ENCODE peak calls at places on chromosomes 2 and 18, in five cellular contexts. F is stimulated activated CD4-positive, alpha-beta T cell treated with anti-CD3 and anti-CD28 coated beads, Interleukin-12 subunit alpha, Interleukin-12 subunit beta, amount 100 ng/mL, for 48 hours; E is ecto neural progenitor cell; A is kidney tubule cell; Y is breast epithelium. S is an unnamed sample.

GRCh38 chr2:169363027-169363569 is 764 bp upstream of the LRP2 start:
- DNase-seq in F (no peak), E (no peak), A (no peak), Y (no peak), S (no peak)

GRCh38 chr2:218859994-218860831 is 608 bp downstream of the WNT6 start:
- DNase-seq in F (no peak), E (peak), A (no peak), Y (no peak), S (no peak)

GRCh38 chr2:96083064-96083889 is 33.1 kb downstream of the ADRA2B start:
- DNase-seq in F (no peak), E (no peak), A (no peak), Y (no peak), S (no peak)

GRCh38 chr2:187567126-187567525 is 12.9 kb upstream of the TFPI start:
- DNase-seq in F (no peak), E (no peak), A (no peak), Y (no peak), S (no peak)

GRCh38 chr18:3985664-3986063 is 469.4 kb downstream of the DLGAP1 start:
- DNase-seq in F (no peak), E (no peak), A (peak), Y (no peak), S (no peak)

GRCh38 chr18:45384137-45384998 is 230.9 kb upstream of the SLC14A2 start:
- DNase-seq in F (peak), E (peak), A (peak), Y (no peak), S (peak)

GRCh38 chr18:59799383-59800015 is 100.3 kb upstream of the PMAIP1 start:
- DNase-seq in F (no peak), E (no peak), A (no peak), Y (no peak), S (no peak)

GRCh38 chr18:57922885-57923284 is 119.8 kb upstream of the ATP8B1 start:
- DNase-seq in F (no peak), E (no peak), A (no peak), Y (no peak), S (no peak)

GRCh38 chr18:55323051-55323994 is 264.7 kb downstream of the TCF4 start:
- DNase-seq in F (no peak), E (no peak), A (no peak), Y (no peak), S (no peak)

GRCh38 chr2:150286730-150287362 is 200.6 kb downstream of the RND3 start:
- DNase-seq in F (no peak), E (no peak), A (no peak), Y (no peak), S (no peak)

GRCh38 chr2:147867050-147867449 is 22.2 kb downstream of the ACVR2A start:
- DNase-seq in F (no peak), E (no peak), A (no peak), Y (no peak), S (no peak)

GRCh38 chr2:215693999-215694356 is 258.1 kb upstream of the FN1 start:
- DNase-seq in F (no peak), E (no peak), A (no peak), Y (no peak), S (no peak)

GRCh38 chr2:187873132-187873531 is 318.9 kb upstream of the TFPI start:
- DNase-seq in F (no peak), E (no peak), A (no peak), Y (no peak), S (no peak)

GRCh38 chr2:23565814-23566213 is 180.8 kb downstream of the KLHL29 start:
- DNase-seq in F (no peak), E (no peak), A (no peak), Y (no peak), S (no peak)

GRCh38 chr2:101160454-101160853 is 9.3 kb upstream of the TBC1D8 start:
- DNase-seq in F (no peak), E (no peak), A (peak), Y (no peak), S (peak)

GRCh38 chr18:59267511-59268126 is 5.6 kb downstream of the RAX start:
- DNase-seq in F (no peak), E (peak), A (no peak), Y (no peak), S (no peak)

GRCh38 chr2:118580651-118581050 is 266.8 kb downstream of the EN1 start:
- DNase-seq in F (no peak), E (no peak), A (peak), Y (no peak), S (no peak)

GRCh38 chr2:233700028-233700635 is 7.4 kb downstream of the UGT1A6 start:
- DNase-seq in F (no peak), E (no peak), A (peak), Y (no peak), S (peak)

GRCh38 chr2:85706063-85706462 is 11.9 kb downstream of the GNLY start:
- DNase-seq in F (no peak), E (no peak), A (no peak), Y (no peak), S (no peak)

GRCh38 chr2:28673338-28673737 is 78.3 kb upstream of the PPP1CB start:
- DNase-seq in F (no peak), E (no peak), A (no peak), Y (no peak), S (no peak)

GRCh38 chr18:30491815-30492551 is 550.6 kb downstream of the DSC3 start:
- DNase-seq in F (no peak), E (no peak), A (no peak), Y (no peak), S (no peak)

GRCh38 chr2:212912445-212913103 is 238.8 kb downstream of the IKZF2 start:
- DNase-seq in F (no peak), E (no peak), A (peak), Y (no peak), S (peak)

GRCh38 chr2:215749092-215749957 is 264.0 kb downstream of the MREG start:
- DNase-seq in F (no peak), E (no peak), A (peak), Y (peak), S (peak)

GRCh38 chr18:41484069-41484468 is 471.0 kb upstream of the PIK3C3 start:
- DNase-seq in F (no peak), E (no peak), A (no peak), Y (no peak), S (no peak)

GRCh38 chr18:48219429-48220145 is 189.6 kb downstream of the ZBTB7C start:
- DNase-seq in F (no peak), E (no peak), A (no peak), Y (no peak), S (no peak)

GRCh38 chr2:20614201-20615045 is 36.5 kb downstream of the HS1BP3 start:
- DNase-seq in F (no peak), E (peak), A (peak), Y (peak), S (peak)

GRCh38 chr18:326846-327245 is 59.0 kb upstream of the THOC1 start:
- DNase-seq in F (no peak), E (no peak), A (no peak), Y (no peak), S (no peak)

GRCh38 chr2:43228341-43228751 is 1.9 kb upstream of the ZFP36L2 start:
- DNase-seq in F (no peak), E (no peak), A (peak), Y (no peak), S (no peak)

GRCh38 chr2:177143444-177143843 is 69.2 kb upstream of the HNRNPA3 start:
- DNase-seq in F (no peak), E (no peak), A (peak), Y (no peak), S (peak)

GRCh38 chr18:32280911-32281310 is 91.1 kb downstream of the MEP1B start:
- DNase-seq in F (no peak), E (no peak), A (no peak), Y (no peak), S (no peak)

GRCh38 chr2:72933207-72933606 is 15.9 kb downstream of the EMX1 start:
- DNase-seq in F (no peak), E (no peak), A (no peak), Y (no peak), S (no peak)

GRCh38 chr2:239822146-239822945 is 202.8 kb downstream of the NDUFA10 start:
- DNase-seq in F (no peak), E (peak), A (no peak), Y (peak), S (no peak)

GRCh38 chr2:126657146-126657635 is 1.2 kb downstream of the GYPC start:
- DNase-seq in F (no peak), E (peak), A (peak), Y (no peak), S (peak)

GRCh38 chr2:46326231-46326980 is 29.2 kb downstream of the EPAS1 start:
- DNase-seq in F (no peak), E (no peak), A (no peak), Y (no peak), S (no peak)